ENCODE peak calls at places on chromosomes 6 and 20, in ten cellular contexts. L is cardiac muscle cell; H is esophagus squamous epithelium; R is CD8-positive, alpha-beta T cell; S is IMR-90; W is adrenal gland; Z is OCI-LY7; T is psoas muscle; X is CD4-positive, alpha-beta memory T cell; F is mammary epithelial cell. C is an unnamed sample.
A peak's percentile ranks its signal among the peaks of the same experiment; 100 is the strongest.

GRCh38 chr6:80638222-80639055 is 532.0 kb downstream of the BCKDHB start:
- DNase-seq in L (peak; percentile 19), H (no peak), R (no peak), S (peak; percentile 99), W (peak; percentile 37), Z (no peak), T (no peak), X (no peak), F (peak; percentile 74), C (no peak)

GRCh38 chr6:157019115-157019628 is 242.0 kb downstream of the ARID1B start:
- DNase-seq in L (no peak), H (no peak), R (no peak), S (peak; percentile 55), W (no peak), Z (peak; percentile 50), T (no peak), X (no peak), F (no peak), C (no peak)

GRCh38 chr6:79604583-79605037 is 26.5 kb upstream of the SH3BGRL2 start:
- DNase-seq in L (no peak), H (no peak), R (no peak), S (peak; percentile 63), W (no peak), Z (no peak), T (no peak), X (no peak), F (peak; percentile 16), C (no peak)

GRCh38 chr6:28789553-28790083 is 134.2 kb downstream of the TRIM27 start:
- DNase-seq in L (peak; percentile 34), H (no peak), R (no peak), S (peak; percentile 68), W (no peak), Z (peak; percentile 13), T (no peak), X (no peak), F (peak; percentile 76), C (no peak)

GRCh38 chr6:54493138-54493537 is 184.9 kb downstream of the TINAG start:
- DNase-seq in L (no peak), H (no peak), R (no peak), S (peak; percentile 86), W (no peak), Z (no peak), T (no peak), X (no peak), F (peak; percentile 93), C (no peak)

GRCh38 chr6:151675746-151676459 is 131.6 kb upstream of the ESR1 start:
- DNase-seq in L (peak; percentile 69), H (no peak), R (peak; percentile 27), S (peak; percentile 4), W (peak; percentile 32), Z (peak; percentile 64), T (no peak), X (peak; percentile 48), F (peak; percentile 38), C (peak; percentile 87)

GRCh38 chr6:91575032-91575431 is 988.2 kb upstream of the MAP3K7 start:
- DNase-seq in L (no peak), H (no peak), R (no peak), S (peak; percentile 15), W (no peak), Z (no peak), T (no peak), X (no peak), F (no peak), C (no peak)

GRCh38 chr6:38212116-38212515 is 392.6 kb downstream of the ZFAND3 start:
- DNase-seq in L (no peak), H (no peak), R (no peak), S (no peak), W (no peak), Z (no peak), T (no peak), X (no peak), F (no peak), C (no peak)

GRCh38 chr20:42191140-42191860 is 573.1 kb upstream of the CHD6 start:
- DNase-seq in L (no peak), H (no peak), R (no peak), S (no peak), W (no peak), Z (no peak), T (no peak), X (no peak), F (no peak), C (peak; percentile 11)

GRCh38 chr6:20922743-20923142 is 388.5 kb downstream of the CDKAL1 start:
- DNase-seq in L (no peak), H (no peak), R (no peak), S (peak; percentile 11), W (no peak), Z (no peak), T (no peak), X (no peak), F (no peak), C (no peak)

DNA sequence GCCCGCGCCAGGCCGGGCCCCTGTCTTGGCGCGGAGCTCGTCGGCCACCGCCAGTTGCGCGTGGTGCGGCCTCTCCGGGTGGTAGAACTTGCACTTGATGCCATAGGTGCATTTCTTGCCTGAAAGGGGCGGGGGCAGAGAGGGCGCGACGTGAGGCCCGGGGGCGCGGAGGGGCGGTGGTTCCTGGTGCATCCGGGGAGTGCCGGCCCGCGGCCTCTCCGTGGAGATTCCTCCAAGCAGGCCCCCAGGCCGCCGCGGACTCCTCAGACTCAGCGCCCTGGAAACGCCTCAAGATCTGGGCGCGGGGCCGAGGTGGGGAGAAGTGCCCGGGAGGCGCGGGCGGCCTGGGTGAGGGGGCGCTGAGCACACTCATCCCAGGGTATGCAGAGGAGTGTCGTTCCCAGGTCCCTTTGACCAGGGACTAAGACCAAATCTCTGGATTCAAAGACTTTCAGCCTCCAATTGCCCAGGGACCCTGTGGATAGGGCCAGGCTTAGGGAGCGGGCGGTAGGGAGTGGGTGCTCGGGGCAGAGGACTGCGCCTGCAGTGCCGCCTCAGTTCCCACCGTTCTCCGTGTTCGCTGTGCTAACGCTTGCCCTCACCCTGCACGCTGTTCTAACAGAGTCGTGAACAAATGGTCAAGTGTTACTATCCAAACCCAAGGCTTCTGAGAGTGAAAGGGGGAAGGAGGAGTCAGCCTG is 33.3 kb downstream of the ZC3H12D start:
- DNase-seq in L (peak; percentile 17), H (no peak), R (no peak), S (no peak), W (no peak), Z (no peak), T (peak; percentile 54), X (peak; percentile 29), F (no peak), C (peak; percentile 82)
- H3K4me3 ChIP-seq in L (peak overlapping the region; percentile 27), H (peak overlapping the region; percentile 67), R (peak overlapping the region; percentile 33), S (no peak overlapping the region), W (peak overlapping the region; percentile 55), Z (no peak overlapping the region), T (peak overlapping the region; percentile 69), X (no peak overlapping the region), F (peak overlapping the region; percentile 34), C (peak overlapping the region; percentile 39)

DNA sequence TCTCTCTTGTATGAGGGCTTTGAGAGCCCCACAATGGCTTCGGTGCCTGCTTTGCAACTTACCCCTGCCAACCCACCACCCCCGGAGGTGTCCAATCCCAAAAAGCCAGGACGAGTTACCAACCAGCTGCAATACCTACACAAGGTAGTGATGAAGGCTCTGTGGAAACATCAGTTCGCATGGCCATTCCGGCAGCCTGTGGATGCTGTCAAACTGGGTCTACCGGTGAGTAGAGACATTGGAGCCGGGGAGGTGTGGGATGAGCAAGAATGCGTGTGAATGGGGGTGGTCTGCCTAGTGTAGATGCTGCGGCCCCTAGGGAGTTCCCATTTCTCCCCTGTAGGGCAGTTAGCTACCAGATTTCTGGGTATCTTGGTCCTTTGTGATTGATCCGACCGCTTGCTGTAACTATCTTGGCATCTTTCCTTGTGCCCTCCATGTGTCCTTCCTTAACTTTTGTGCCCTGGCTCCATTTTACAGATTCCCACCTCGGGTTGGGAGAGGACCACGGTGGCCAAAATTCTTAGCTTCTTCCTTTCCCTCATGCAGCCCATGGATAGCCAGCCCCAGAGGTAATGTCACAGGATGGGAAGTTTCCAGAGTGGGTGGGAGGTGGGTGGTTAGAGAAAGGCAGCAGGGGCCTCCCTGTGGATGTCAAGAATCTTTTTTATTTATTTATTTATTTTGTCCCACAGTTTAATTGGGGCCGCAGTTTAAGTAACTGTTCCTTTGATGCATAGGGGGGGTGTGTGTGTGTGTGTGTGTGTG is 6.3 kb downstream of the BRD2 start:
- DNase-seq in L (no peak), H (no peak), R (no peak), S (no peak), W (no peak), Z (no peak), T (no peak), X (no peak), F (no peak), C (no peak)
- H3K36me3 ChIP-seq in L (peaks cover 52% of the 10 kb centered on the region), H (peaks cover 48% of the 10 kb centered on the region), R (peaks cover 55% of the 10 kb centered on the region), S (peaks cover 58% of the 10 kb centered on the region), W (peaks cover 65% of the 10 kb centered on the region), Z (peaks cover 88% of the 10 kb centered on the region), T (peaks cover 76% of the 10 kb centered on the region), X (peaks cover 55% of the 10 kb centered on the region), F (peaks cover 53% of the 10 kb centered on the region), C (peaks cover 64% of the 10 kb centered on the region)

GRCh38 chr6:159042824-159043181 is 2.0 kb downstream of the TAGAP start:
- DNase-seq in L (no peak), H (no peak), R (no peak), S (no peak), W (no peak), Z (no peak), T (no peak), X (no peak), F (no peak), C (no peak)
- H3K4me3 ChIP-seq in L (no peak overlapping the region), H (peak overlapping the region; percentile 52), R (peak overlapping the region; percentile 63), S (no peak overlapping the region), W (peak overlapping the region; percentile 44), Z (peak overlapping the region; percentile 95), T (peak overlapping the region; percentile 24), X (peak overlapping the region; percentile 79), F (no peak overlapping the region), C (no peak overlapping the region)

DNA sequence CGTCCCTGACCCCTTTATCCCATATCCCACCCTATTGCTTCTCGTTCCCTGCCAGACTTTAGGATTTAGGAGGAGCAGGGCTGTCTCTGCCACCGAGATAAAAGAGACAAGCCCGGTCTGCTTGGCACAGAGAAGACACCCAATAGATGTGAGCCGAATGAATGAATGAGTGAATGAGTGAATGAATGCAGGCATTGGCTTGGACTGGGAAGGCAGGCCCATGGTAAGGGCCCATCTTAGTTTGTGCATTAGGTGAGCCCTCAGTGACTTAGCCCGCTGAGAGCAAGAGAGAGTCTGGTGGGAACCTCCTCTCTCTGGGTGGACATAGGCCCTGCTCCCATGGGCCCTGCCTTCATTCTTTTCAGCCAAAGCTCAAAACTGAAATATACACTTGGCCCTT is 879 bp upstream of the BPIFB6 start:
- DNase-seq in L (no peak), H (no peak), R (no peak), S (no peak), W (no peak), Z (no peak), T (peak; percentile 16), X (no peak), F (no peak), C (no peak)
- H3K36me3 ChIP-seq in L (no peaks in the 10 kb centered on the region), H (no peaks in the 10 kb centered on the region), R (no peaks in the 10 kb centered on the region), S (no peaks in the 10 kb centered on the region), W (no peaks in the 10 kb centered on the region), Z (no peaks in the 10 kb centered on the region), T (no peaks in the 10 kb centered on the region), X (no peaks in the 10 kb centered on the region), F (no peaks in the 10 kb centered on the region), C (no peaks in the 10 kb centered on the region)